ENCODE peak calls at places on chromosomes 13 and 19, in five cellular contexts. D is A673, R is ascending aorta, E is NCI-H1417, F is heart left ventricle. P is an unnamed sample.

GRCh38 chr13:57865600-57866294 is 234.2 kb downstream of the PCDH17 start:
- DNase-seq in D (no peak), R (no peak), E (no peak), F (no peak), P (no peak)

GRCh38 chr19:6018786-6019185 is 40.8 kb upstream of the RANBP3 start:
- DNase-seq in D (no peak), R (no peak), E (no peak), F (no peak), P (peak)

GRCh38 chr13:99792079-99792921 is 179.3 kb downstream of the ZIC5 start:
- DNase-seq in D (no peak), R (no peak), E (no peak), F (no peak), P (peak)

GRCh38 chr13:30465541-30466357 is at the start of gene HMGB1:
- DNase-seq in D (peak), R (peak), E (peak), F (peak), P (peak)

GRCh38 chr19:2327773-2328400 is 499 bp downstream of the LSM7 start:
- DNase-seq in D (peak), R (no peak), E (no peak), F (no peak), P (peak)

GRCh38 chr13:110915874-110916670 is 1.2 kb upstream of the ANKRD10 start:
- DNase-seq in D (no peak), R (no peak), E (no peak), F (no peak), P (no peak)

GRCh38 chr13:98083507-98083906 is 59.4 kb upstream of the FARP1 start:
- DNase-seq in D (peak), R (no peak), E (peak), F (no peak), P (no peak)

GRCh38 chr13:107361666-107362065 is 793.7 kb upstream of the ARGLU1 start:
- DNase-seq in D (no peak), R (no peak), E (no peak), F (no peak), P (no peak)

GRCh38 chr19:36120984-36121358 is 5.7 kb downstream of the TBCB start:
- DNase-seq in D (no peak), R (no peak), E (no peak), F (no peak), P (no peak)

GRCh38 chr19:52391135-52391534 is 6.5 kb upstream of the ZNF528 start:
- DNase-seq in D (no peak), R (no peak), E (no peak), F (no peak), P (peak)

GRCh38 chr13:112545866-112546265 is 42.1 kb downstream of the TUBGCP3 start:
- DNase-seq in D (no peak), R (no peak), E (no peak), F (no peak), P (no peak)

GRCh38 chr13:47332149-47332548 is 435.3 kb upstream of the HTR2A start:
- DNase-seq in D (no peak), R (no peak), E (no peak), F (no peak), P (no peak)

GRCh38 chr13:19156013-19156825 is 25.4 kb downstream of the TUBA3C start:
- DNase-seq in D (no peak), R (no peak), E (no peak), F (no peak), P (no peak)

GRCh38 chr19:17424743-17425365 is 5.0 kb downstream of the MVB12A start:
- DNase-seq in D (peak), R (no peak), E (no peak), F (no peak), P (peak)

GRCh38 chr13:30398601-30399072 is 23.7 kb upstream of the UBE2L5 start:
- DNase-seq in D (no peak), R (no peak), E (no peak), F (no peak), P (no peak)

GRCh38 chr19:30237146-30237545 is 135.0 kb upstream of the ZNF536 start:
- DNase-seq in D (no peak), R (no peak), E (no peak), F (no peak), P (no peak)

GRCh38 chr13:64723735-64724134 is 2506.4 kb downstream of the PCDH9 start:
- DNase-seq in D (peak), R (no peak), E (no peak), F (no peak), P (no peak)

GRCh38 chr19:36686365-36687213 is 823 bp upstream of the ZNF567 start:
- DNase-seq in D (peak), R (no peak), E (no peak), F (peak), P (peak)

GRCh38 chr19:45913874-45914830 is at the start of gene NANOS2:
- DNase-seq in D (no peak), R (no peak), E (no peak), F (no peak), P (peak)

GRCh38 chr13:27493981-27494380 is 43.6 kb upstream of the MTIF3 start:
- DNase-seq in D (no peak), R (no peak), E (no peak), F (no peak), P (no peak)

GRCh38 chr13:26811636-26812035 is 51.0 kb upstream of the GPR12 start:
- DNase-seq in D (no peak), R (no peak), E (no peak), F (no peak), P (peak)

GRCh38 chr19:14048439-14049153 is 13.3 kb downstream of the PALM3 start:
- DNase-seq in D (peak), R (no peak), E (peak), F (peak), P (peak)

GRCh38 chr19:6738726-6739389 is 622 bp upstream of the TRIP10 start:
- DNase-seq in D (peak), R (peak), E (no peak), F (no peak), P (peak)

GRCh38 chr13:97564929-97565328 is 131.0 kb downstream of the RAP2A start:
- DNase-seq in D (no peak), R (no peak), E (no peak), F (no peak), P (no peak)

GRCh38 chr19:19782783-19783182 is 38.8 kb downstream of the ZNF506 start:
- DNase-seq in D (no peak), R (no peak), E (no peak), F (no peak), P (no peak)

GRCh38 chr13:33312150-33312908 is 26.8 kb upstream of the STARD13 start:
- DNase-seq in D (peak), R (no peak), E (no peak), F (no peak), P (no peak)

GRCh38 chr19:49297403-49297802 is 27.6 kb downstream of the SLC6A16 start:
- DNase-seq in D (no peak), R (no peak), E (no peak), F (no peak), P (no peak)

GRCh38 chr19:36950335-36951119 is 34.4 kb downstream of the ZNF568 start:
- DNase-seq in D (no peak), R (no peak), E (no peak), F (no peak), P (no peak)